ENCODE peak calls at places on chromosomes 11 and 22, in four cellular contexts. A is spleen, U is cardiac muscle cell, G is body of pancreas. L is an unnamed sample.

GRCh38 chr11:8038811-8039529 is 42.0 kb upstream of the TUB start:
- DNase-seq in G (no peak), U (no peak), A (peak; percentile 40), L (peak; percentile 7)

GRCh38 chr11:47330002-47330911 is 22.2 kb downstream of the MYBPC3 start:
- DNase-seq in U (no peak), A (peak; percentile 70), G (peak; percentile 22), L (peak; percentile 64)

GRCh38 chr11:1085440-1086170 is 10.9 kb downstream of the MUC2 start:
- DNase-seq in A (peak; percentile 71), G (peak; percentile 2), U (no peak), L (no peak)

GRCh38 chr11:8086001-8086479 is 5.0 kb downstream of the TUB start:
- DNase-seq in A (peak; percentile 62), U (no peak), G (no peak), L (no peak)

GRCh38 chr11:117054382-117054781 is 43.8 kb downstream of the SIK3 start:
- DNase-seq in G (no peak), U (no peak), A (no peak), L (no peak)

GRCh38 chr11:23574149-23574548 is 713.9 kb upstream of the CCDC179 start:
- DNase-seq in U (no peak), A (no peak), G (no peak), L (no peak)

GRCh38 chr11:71333473-71333872 is 81.1 kb upstream of the SHANK2 start:
- DNase-seq in G (no peak), U (no peak), A (peak; percentile 9), L (peak; percentile 3)

GRCh38 chr22:40046126-40046525 is 51.4 kb downstream of the FAM83F start:
- DNase-seq in G (no peak), U (no peak), A (no peak), L (no peak)

GRCh38 chr11:72570893-72571741 is 103.1 kb downstream of the PDE2A start:
- DNase-seq in U (no peak), G (no peak), A (no peak), L (peak; percentile 25)
- H3K27ac ChIP-seq in U (no peak overlapping the region), G (no peak overlapping the region), A (no peak overlapping the region), L (no peak overlapping the region)

DNA sequence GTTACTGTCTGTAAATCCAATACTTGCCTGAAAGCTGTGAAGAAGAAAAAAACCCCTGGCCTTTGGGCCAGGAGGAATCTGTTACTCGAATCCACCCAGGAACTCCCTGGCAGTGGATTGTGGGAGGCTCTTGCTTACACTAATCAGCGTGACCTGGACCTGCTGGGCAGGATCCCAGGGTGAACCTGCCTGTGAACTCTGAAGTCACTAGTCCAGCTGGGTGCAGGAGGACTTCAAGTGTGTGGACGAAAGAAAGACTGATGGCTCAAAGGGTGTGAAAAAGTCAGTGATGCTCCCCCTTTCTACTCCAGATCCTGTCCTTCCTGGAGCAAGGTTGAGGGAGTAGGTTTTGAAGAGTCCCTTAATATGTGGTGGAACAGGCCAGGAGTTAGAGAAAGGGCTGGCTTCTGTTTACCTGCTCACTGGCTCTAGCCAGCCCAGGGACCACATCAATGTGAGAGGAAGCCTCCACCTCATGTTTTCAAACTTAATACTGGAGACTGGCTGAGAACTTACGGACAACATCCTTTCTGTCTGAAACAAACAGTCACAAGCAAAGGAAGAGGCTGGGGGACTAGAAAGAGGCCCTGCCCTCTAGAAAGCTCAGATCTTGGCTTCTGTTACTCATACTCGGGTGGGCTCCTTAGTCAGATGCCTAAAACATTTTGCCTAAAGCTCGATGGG is 13.5 kb downstream of the PIK3IP1 start:
- DNase-seq in A (no peak), G (no peak), U (no peak), L (peak; percentile 77)
- H3K27ac ChIP-seq in A (peak overlapping the region; percentile 60), G (no peak overlapping the region), U (no peak overlapping the region), L (peak overlapping the region; percentile 64)

DNA sequence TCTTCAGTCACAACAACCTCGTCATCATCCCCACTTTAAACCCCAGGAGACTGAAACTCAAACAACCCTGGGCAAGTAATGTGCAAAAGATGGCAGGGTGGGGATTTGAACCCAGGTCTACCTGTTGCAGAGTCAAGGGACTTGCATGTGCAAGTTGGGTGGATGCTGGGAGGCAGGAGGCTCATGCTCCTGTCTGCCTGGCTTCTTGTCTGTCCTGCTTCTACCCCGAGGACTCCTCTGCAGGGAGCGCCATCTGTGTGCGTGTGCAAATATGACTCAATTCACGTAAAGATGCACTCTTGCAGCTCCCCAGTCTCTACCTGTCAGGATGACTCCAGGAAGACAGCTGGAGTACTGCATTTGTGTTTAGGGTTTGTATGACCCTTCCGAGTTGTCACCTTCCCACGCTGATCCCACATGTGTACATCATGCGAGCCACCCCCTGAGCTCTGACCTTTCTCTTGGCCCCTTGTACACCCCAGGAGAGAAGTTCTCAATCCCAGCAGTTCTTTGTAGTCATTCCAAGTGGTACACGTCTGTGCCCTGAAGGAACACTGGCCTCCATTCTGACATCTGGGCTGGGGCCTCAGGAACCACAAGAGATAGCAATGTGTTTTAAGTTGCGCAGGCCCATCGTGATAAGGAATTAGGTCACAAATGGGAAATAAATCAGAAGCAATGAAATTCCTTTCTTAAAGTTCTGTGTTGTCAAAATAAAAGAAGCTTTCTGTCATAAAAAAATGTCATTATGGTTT is 95.7 kb downstream of the CWC15 start:
- DNase-seq in G (no peak), U (no peak), A (no peak), L (no peak)
- H3K27ac ChIP-seq in G (no peak overlapping the region), U (no peak overlapping the region), A (no peak overlapping the region), L (peak overlapping the region; percentile 70)

GRCh38 chr11:129819237-129819636 is 3.6 kb downstream of the TMEM45B start:
- DNase-seq in G (no peak), A (no peak), U (no peak), L (no peak)
- H3K27ac ChIP-seq in G (no peak overlapping the region), A (no peak overlapping the region), U (no peak overlapping the region), L (no peak overlapping the region)

L was measured in stomach.